ENCODE peak calls at places on chromosome 17, in seven cellular contexts. L, U, Q, H, J, P and O are unnamed samples. For H3K4me1, the result is how much of the 10 kb centered on the place peaks cover.

GRCh38 chr17:44409309-44410028 is 20.0 kb upstream of the ITGA2B start:
- DNase-seq in L (no peak), U (no peak), Q (no peak), H (no peak), J (no peak), P (no peak), O (no peak)

GRCh38 chr17:14942511-14943185 is 322.5 kb downstream of the PMP22 start:
- DNase-seq in L (no peak), U (no peak), Q (no peak), H (no peak), J (peak), P (no peak), O (no peak)

GRCh38 chr17:223723-224471 is 42.4 kb upstream of the DOC2B start:
- DNase-seq in L (no peak), U (no peak), Q (peak), H (peak), J (peak), P (no peak), O (peak)

GRCh38 chr17:4537451-4538235 is 17.5 kb downstream of the MYBBP1A start:
- DNase-seq in L (no peak), U (no peak), Q (no peak), H (no peak), J (no peak), P (no peak), O (no peak)

GRCh38 chr17:44273607-44274006 is 5.7 kb upstream of the SLC4A1 start:
- DNase-seq in L (no peak), U (no peak), Q (no peak), H (no peak), J (no peak), P (no peak), O (no peak)

GRCh38 chr17:9890124-9890523 is 14.9 kb downstream of the RCVRN start:
- DNase-seq in L (peak), U (peak), Q (no peak), H (no peak), J (no peak), P (no peak), O (no peak)

GRCh38 chr17:31558748-31559646 is 167.5 kb downstream of the RAB11FIP4 start:
- DNase-seq in L (peak), U (peak), Q (peak), H (peak), J (no peak), P (peak), O (peak)

GRCh38 chr17:36008998-36009665 is 7.8 kb upstream of the CCL15 start:
- DNase-seq in L (no peak), U (no peak), Q (no peak), H (no peak), J (no peak), P (peak), O (no peak)

GRCh38 chr17:62800580-62800979 is 7.5 kb downstream of the MARCHF10 start:
- DNase-seq in L (no peak), U (no peak), Q (no peak), H (peak), J (no peak), P (no peak), O (no peak)

GRCh38 chr17:34624767-34625389 is 45.5 kb downstream of the TMEM132E start:
- DNase-seq in L (peak), U (no peak), Q (no peak), H (no peak), J (no peak), P (no peak), O (no peak)

GRCh38 chr17:1111599-1112443 is 68.0 kb downstream of the ABR start:
- DNase-seq in L (no peak), U (no peak), Q (no peak), H (peak), J (no peak), P (no peak), O (no peak)

GRCh38 chr17:58153046-58153445 is 4.9 kb downstream of the OR4D1 start:
- DNase-seq in L (no peak), U (no peak), Q (peak), H (no peak), J (no peak), P (no peak), O (no peak)

GRCh38 chr17:7167832-7168231 is 11.3 kb downstream of the ASGR1 start:
- DNase-seq in L (no peak), U (no peak), Q (no peak), H (no peak), J (no peak), P (no peak), O (no peak)

GRCh38 chr17:76816590-76817135 is 51.5 kb upstream of the MGAT5B start:
- DNase-seq in L (peak), U (peak), Q (no peak), H (no peak), J (no peak), P (peak), O (no peak)

GRCh38 chr17:76868669-76869208 is 535 bp downstream of the MGAT5B start:
- DNase-seq in L (no peak), U (no peak), Q (no peak), H (no peak), J (no peak), P (no peak), O (no peak)

GRCh38 chr17:52636443-52636842 is 477.9 kb upstream of the CA10 start:
- DNase-seq in L (no peak), U (no peak), Q (no peak), H (no peak), J (no peak), P (no peak), O (no peak)

GRCh38 chr17:27653572-27653971 is 22.6 kb downstream of the LGALS9 start:
- DNase-seq in L (no peak), U (no peak), Q (no peak), H (no peak), J (no peak), P (no peak), O (no peak)

GRCh38 chr17:21549107-21549687 is 143.1 kb upstream of the KCNJ18 start:
- DNase-seq in L (no peak), U (no peak), Q (no peak), H (no peak), J (no peak), P (no peak), O (no peak)

GRCh38 chr17:57892820-57893595 is 43.2 kb upstream of the MRPS23 start:
- DNase-seq in L (peak), U (peak), Q (peak), H (peak), J (peak), P (no peak), O (peak)

GRCh38 chr17:60372790-60373483 is 19.0 kb downstream of the USP32 start:
- DNase-seq in L (no peak), U (no peak), Q (no peak), H (no peak), J (no peak), P (no peak), O (no peak)

GRCh38 chr17:33688771-33689170 is 395.7 kb upstream of the ASIC2 start:
- DNase-seq in L (no peak), U (no peak), Q (no peak), H (no peak), J (no peak), P (no peak), O (no peak)

GRCh38 chr17:13922885-13923284 is 146.4 kb upstream of the COX10 start:
- DNase-seq in L (no peak), U (no peak), Q (no peak), H (no peak), J (no peak), P (no peak), O (no peak)

GRCh38 chr17:35345926-35346771 is 27.3 kb downstream of the SLFN11 start:
- DNase-seq in L (peak), U (peak), Q (peak), H (peak), J (no peak), P (no peak), O (peak)

GRCh38 chr17:8948462-8948861 is 17.0 kb downstream of the PIK3R5 start:
- DNase-seq in L (no peak), U (no peak), Q (no peak), H (no peak), J (no peak), P (no peak), O (no peak)

GRCh38 chr17:40061532-40062038 is 1.2 kb upstream of the THRA start:
- DNase-seq in L (no peak), U (no peak), Q (no peak), H (no peak), J (no peak), P (no peak), O (no peak)

GRCh38 chr17:72358465-72358864 is 237.6 kb downstream of the SOX9 start:
- DNase-seq in L (no peak), U (no peak), Q (no peak), H (no peak), J (no peak), P (no peak), O (no peak)

GRCh38 chr17:59652119-59652518 is 32.4 kb downstream of the CLTC start:
- DNase-seq in L (no peak), U (no peak), Q (no peak), H (no peak), J (no peak), P (no peak), O (no peak)

GRCh38 chr17:48294989-48295892 is 134.8 kb downstream of the SKAP1 start:
- DNase-seq in L (no peak), U (no peak), Q (no peak), H (no peak), J (no peak), P (no peak), O (no peak)

GRCh38 chr17:67386965-67387551 is 10.0 kb downstream of the PITPNC1 start:
- DNase-seq in L (peak), U (peak), Q (no peak), H (no peak), J (no peak), P (peak), O (peak)

GRCh38 chr17:3810019-3810418 is 9.0 kb upstream of the ITGAE start:
- DNase-seq in L (no peak), U (no peak), Q (no peak), H (no peak), J (no peak), P (no peak), O (no peak)

GRCh38 chr17:32960815-32961214 is 30.8 kb upstream of the SPACA3 start:
- DNase-seq in L (no peak), U (no peak), Q (no peak), H (no peak), J (no peak), P (no peak), O (no peak)

GRCh38 chr17:62965149-62965648 is 836 bp upstream of the TANC2 start:
- DNase-seq in L (peak), U (no peak), Q (no peak), H (no peak), J (no peak), P (no peak), O (no peak)

GRCh38 chr17:6374761-6375312 is 60.1 kb downstream of the AIPL1 start:
- DNase-seq in L (peak), U (peak), Q (no peak), H (no peak), J (peak), P (no peak), O (peak)

GRCh38 chr17:45171338-45172231 is 9.9 kb downstream of the HEXIM2 start:
- DNase-seq in L (peak), U (no peak), Q (peak), H (peak), J (peak), P (no peak), O (peak)

DNA sequence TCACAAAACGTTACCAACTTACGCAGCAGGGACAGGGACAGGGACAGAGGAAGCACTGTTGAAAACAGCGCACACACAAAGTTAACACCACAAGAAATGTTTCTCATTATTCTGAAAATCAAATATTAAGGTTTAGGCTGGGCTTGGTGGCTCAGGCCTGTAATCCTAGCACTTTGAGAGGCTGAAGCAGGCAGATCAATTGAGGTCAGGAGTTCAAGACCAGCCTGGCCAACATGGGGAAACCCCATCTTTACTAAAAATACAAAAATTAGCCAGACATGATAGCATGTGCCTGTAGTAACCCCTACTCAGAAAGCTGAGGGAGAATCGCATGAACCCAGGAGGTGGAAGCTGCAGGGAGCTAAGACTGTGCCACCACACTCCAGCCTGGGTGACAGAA is 4.2 kb downstream of the CYTH1 start:
- DNase-seq in L (no peak), U (no peak), Q (no peak), H (no peak), J (no peak), P (no peak), O (no peak)
- H3K4me1 ChIP-seq in L (under half), U (under half), Q (under half), H (under half), J (under half), P (under half), O (under half)

GRCh38 chr17:29157310-29157709 is 22.9 kb downstream of the MYO18A start:
- DNase-seq in L (no peak), U (no peak), Q (no peak), H (no peak), J (no peak), P (no peak), O (no peak)

GRCh38 chr17:29155966-29156338 is 24.2 kb downstream of the MYO18A start:
- DNase-seq in L (peak), U (no peak), Q (no peak), H (no peak), J (no peak), P (no peak), O (no peak)

GRCh38 chr17:29154516-29155234 is 25.5 kb downstream of the MYO18A start:
- DNase-seq in L (no peak), U (no peak), Q (no peak), H (no peak), J (no peak), P (no peak), O (no peak)

GRCh38 chr17:29156781-29157180 is 23.4 kb downstream of the MYO18A start:
- DNase-seq in L (no peak), U (no peak), Q (no peak), H (no peak), J (no peak), P (no peak), O (no peak)

GRCh38 chr17:29155235-29155965 is 24.8 kb downstream of the MYO18A start:
- DNase-seq in L (no peak), U (no peak), Q (no peak), H (peak), J (peak), P (no peak), O (peak)
- H3K4me1 ChIP-seq in L (under half), U (under half), Q (half or more), H (under half), J (half or more), P (under half), O (half or more)

DNA sequence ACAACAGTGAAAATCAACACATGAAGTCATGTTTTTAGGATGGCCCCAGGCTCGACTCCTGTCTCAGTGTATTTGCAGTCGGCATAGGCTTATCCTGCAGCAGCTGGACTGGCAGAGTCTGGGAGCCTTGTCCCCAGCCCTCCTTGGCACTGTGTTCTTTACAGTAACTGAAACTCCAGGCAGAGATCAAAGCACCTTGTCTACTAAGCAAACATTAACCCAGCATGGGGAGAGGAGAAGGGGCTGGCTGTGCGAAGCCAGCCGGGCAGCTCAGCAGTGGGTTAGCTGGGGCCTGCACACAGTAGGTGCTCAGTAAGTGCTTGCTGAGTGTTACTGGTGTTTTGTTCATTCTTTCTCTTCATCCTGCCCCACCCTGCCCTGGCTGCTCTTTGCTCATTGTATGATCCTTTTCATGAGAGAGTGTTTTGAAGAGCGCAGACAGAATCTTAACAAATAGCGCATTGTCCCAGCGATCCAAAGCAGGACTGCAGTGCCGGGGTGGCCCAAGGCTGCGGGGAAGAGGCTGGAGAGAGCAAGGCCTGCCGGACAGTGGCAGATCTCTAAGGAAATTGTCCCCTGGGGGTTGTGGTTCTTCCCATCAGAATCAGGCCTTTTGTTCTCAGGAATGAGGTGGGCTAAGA is 23.5 kb upstream of the ITGB4 start:
- DNase-seq in L (no peak), U (no peak), Q (no peak), H (no peak), J (no peak), P (no peak), O (no peak)
- H3K4me1 ChIP-seq in L (under half), U (under half), Q (half or more), H (under half), J (half or more), P (under half), O (under half)

DNA sequence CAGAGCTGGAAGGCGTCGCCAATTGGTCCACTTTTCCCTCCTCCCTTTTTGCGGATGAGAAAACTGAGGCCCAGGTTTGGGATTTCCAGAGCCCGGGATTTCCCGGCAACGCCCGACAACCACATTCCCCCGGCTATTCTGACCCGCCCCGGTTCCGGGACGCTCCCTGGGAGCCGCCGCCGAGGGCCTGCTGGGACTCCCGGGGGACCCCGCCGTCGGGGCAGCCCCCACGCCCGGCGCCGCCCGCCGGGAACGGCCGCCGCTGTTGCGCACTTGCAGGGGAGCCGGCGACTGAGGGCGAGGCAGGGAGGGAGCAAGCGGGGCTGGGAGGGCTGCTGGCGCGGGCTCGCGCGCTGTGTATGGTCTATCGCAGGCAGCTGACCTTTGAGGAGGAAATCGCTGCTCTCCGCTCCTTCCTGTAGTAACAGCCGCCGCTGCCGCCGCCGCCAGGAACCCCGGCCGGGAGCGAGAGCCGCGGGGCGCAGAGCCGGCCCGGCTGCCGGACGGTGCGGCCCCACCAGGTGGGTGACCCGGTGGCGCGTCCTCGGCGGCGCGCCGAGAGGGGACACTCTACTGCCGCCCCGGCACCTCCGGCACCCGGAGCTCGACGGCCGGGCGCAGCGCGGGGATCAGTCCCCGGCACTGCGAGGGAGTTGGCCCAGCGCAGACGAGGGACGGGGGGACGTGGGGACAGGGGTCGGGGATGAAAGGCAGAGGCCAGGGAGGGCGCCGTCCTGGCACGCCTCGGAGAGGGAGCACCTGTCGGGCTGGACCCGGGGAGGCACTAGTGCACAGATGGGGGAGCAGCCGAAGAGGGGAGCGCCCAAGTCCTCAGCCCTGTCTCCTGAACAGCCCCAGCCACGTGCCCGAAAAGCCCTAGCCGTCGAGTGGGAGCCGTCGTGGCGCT is at the start of gene STAT5A:
- DNase-seq in L (peak), U (no peak), Q (peak), H (peak), J (peak), P (no peak), O (peak)
- H3K4me1 ChIP-seq in L (under half), U (under half), Q (under half), H (under half), J (under half), P (under half), O (under half)

GRCh38 chr17:17729620-17730249 is 48.5 kb downstream of the RAI1 start:
- DNase-seq in L (peak), U (no peak), Q (no peak), H (no peak), J (no peak), P (no peak), O (no peak)
- H3K4me1 ChIP-seq in L (under half), U (under half), Q (under half), H (under half), J (half or more), P (under half), O (under half)

GRCh38 chr17:38451840-38452529 is 23.7 kb downstream of the ARHGAP23 start:
- DNase-seq in L (no peak), U (no peak), Q (peak), H (no peak), J (peak), P (no peak), O (no peak)
- H3K4me1 ChIP-seq in L (under half), U (half or more), Q (half or more), H (half or more), J (half or more), P (under half), O (under half)

DNA sequence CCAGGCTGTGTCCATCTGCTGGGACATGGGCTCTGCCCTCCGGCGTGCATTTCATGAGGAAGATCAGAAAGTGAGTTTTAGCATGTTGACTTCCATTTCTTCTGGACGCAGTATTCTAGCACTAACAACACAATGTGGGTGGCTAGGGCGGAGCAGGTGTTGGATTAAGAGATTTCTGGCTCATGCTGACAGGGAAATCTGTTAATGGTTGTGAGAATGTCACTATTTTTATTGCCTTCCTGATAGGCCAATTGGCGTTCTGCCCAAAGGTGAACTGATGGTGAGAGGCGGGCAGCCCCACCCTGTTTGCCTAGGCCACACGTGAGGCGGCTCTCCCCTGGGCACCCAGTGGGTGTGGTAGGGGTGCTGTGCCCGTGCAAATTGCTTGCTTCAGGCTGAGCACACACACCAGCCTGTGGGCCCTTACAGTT is 30.8 kb downstream of the PGS1 start:
- DNase-seq in L (no peak), U (no peak), Q (no peak), H (no peak), J (peak), P (no peak), O (peak)
- H3K4me1 ChIP-seq in L (half or more), U (under half), Q (half or more), H (under half), J (under half), P (under half), O (half or more)

GRCh38 chr17:82649501-82650261 is 1.4 kb upstream of the WDR45B start:
- DNase-seq in L (no peak), U (no peak), Q (no peak), H (no peak), J (no peak), P (no peak), O (peak)
- H3K4me1 ChIP-seq in L (under half), U (under half), Q (under half), H (under half), J (under half), P (under half), O (under half)

GRCh38 chr17:49635121-49635520 is 42.8 kb downstream of the SPOP start:
- DNase-seq in L (no peak), U (no peak), Q (no peak), H (no peak), J (no peak), P (no peak), O (no peak)

GRCh38 chr17:49633250-49633649 is 44.6 kb downstream of the SPOP start:
- DNase-seq in L (peak), U (no peak), Q (no peak), H (no peak), J (no peak), P (no peak), O (no peak)

GRCh38 chr17:49633762-49634486 is 44.0 kb downstream of the SPOP start:
- DNase-seq in L (no peak), U (peak), Q (no peak), H (no peak), J (no peak), P (no peak), O (no peak)

GRCh38 chr17:49632201-49632600 is 45.7 kb downstream of the SPOP start:
- DNase-seq in L (no peak), U (no peak), Q (no peak), H (no peak), J (no peak), P (no peak), O (no peak)

GRCh38 chr17:49634487-49634865 is 43.4 kb downstream of the SPOP start:
- DNase-seq in L (no peak), U (no peak), Q (no peak), H (no peak), J (no peak), P (no peak), O (no peak)
- H3K4me1 ChIP-seq in L (under half), U (under half), Q (half or more), H (half or more), J (under half), P (under half), O (half or more)